ENCODE peak calls at places on chromosomes 1 and 21, in eight cellular contexts. N, H, M, X, L, K, Z and G are unnamed samples. For H3K4me1 and H3K27me3, the result is how much of the 10 kb centered on the place peaks cover.

GRCh38 chr1:117123274-117123673 is 1.7 kb upstream of the TRIM45 start:
- DNase-seq in X (no peak), H (no peak), Z (no peak), K (no peak), N (no peak), L (no peak), M (no peak), G (no peak)

GRCh38 chr1:156344409-156344808 is 6.1 kb downstream of the TSACC start:
- DNase-seq in X (no peak), Z (no peak), L (no peak), H (no peak), N (no peak), K (no peak), M (no peak), G (no peak)

GRCh38 chr1:156282143-156282478 is 514 bp downstream of the SMG5 start:
- DNase-seq in M (no peak), L (peak), Z (no peak), K (no peak), X (no peak), N (no peak), H (no peak), G (peak)

GRCh38 chr21:33419538-33420123 is 16.4 kb downstream of the IFNGR2 start:
- DNase-seq in M (no peak), Z (no peak), H (no peak), N (peak), K (no peak), L (no peak), X (no peak), G (no peak)

GRCh38 chr1:48869116-48869893 is 92.6 kb upstream of the BEND5 start:
- DNase-seq in X (no peak), K (no peak), M (no peak), Z (no peak), L (no peak), H (no peak), N (peak), G (no peak)

GRCh38 chr1:167861664-167862381 is 52.1 kb downstream of the ADCY10 start:
- DNase-seq in N (no peak), L (no peak), K (no peak), X (no peak), M (no peak), Z (no peak), H (no peak), G (no peak)

GRCh38 chr1:226983998-226984364 is 43.9 kb downstream of the COQ8A start:
- DNase-seq in H (no peak), M (no peak), N (no peak), L (no peak), Z (no peak), K (no peak), X (no peak), G (no peak)

GRCh38 chr1:22207605-22208264 is 64.8 kb upstream of the WNT4 start:
- DNase-seq in L (no peak), N (peak), M (no peak), K (no peak), X (no peak), Z (no peak), H (no peak), G (no peak)

GRCh38 chr1:166069390-166069789 is 97.4 kb downstream of the FAM78B start:
- DNase-seq in L (no peak), Z (no peak), H (peak), X (peak), M (no peak), K (no peak), N (peak), G (no peak)

GRCh38 chr1:41501581-41501980 is 17.1 kb upstream of the EDN2 start:
- DNase-seq in K (no peak), L (no peak), X (no peak), M (no peak), H (no peak), N (no peak), Z (no peak), G (no peak)

GRCh38 chr1:71621785-71622184 is 541.0 kb upstream of the ZRANB2 start:
- DNase-seq in N (peak), M (no peak), L (no peak), X (no peak), H (no peak), K (no peak), Z (no peak), G (no peak)

GRCh38 chr21:46605759-46606426 is 1.0 kb upstream of the S100B start:
- DNase-seq in X (no peak), H (no peak), N (no peak), L (no peak), M (no peak), Z (no peak), K (peak), G (no peak)

GRCh38 chr1:78716186-78716585 is 66.6 kb downstream of the IFI44 start:
- DNase-seq in L (no peak), Z (no peak), H (peak), M (no peak), N (peak), X (no peak), K (no peak), G (no peak)

GRCh38 chr1:211736351-211736915 is 61.0 kb upstream of the NEK2 start:
- DNase-seq in X (no peak), N (no peak), H (no peak), M (no peak), L (peak), Z (no peak), K (no peak), G (no peak)

GRCh38 chr1:185532853-185533252 is 201.3 kb upstream of the HMCN1 start:
- DNase-seq in N (no peak), M (no peak), Z (no peak), H (no peak), X (no peak), K (no peak), L (no peak), G (no peak)

GRCh38 chr1:2554621-2555387 is 1.4 kb upstream of the TNFRSF14 start:
- DNase-seq in X (no peak), L (no peak), H (peak), M (no peak), Z (no peak), N (no peak), K (peak), G (no peak)

GRCh38 chr1:106278706-106279105 is 777.8 kb upstream of the PRMT6 start:
- DNase-seq in N (no peak), Z (no peak), M (no peak), H (peak), X (no peak), K (no peak), L (no peak), G (no peak)

GRCh38 chr1:57678138-57678537 is 254.3 kb upstream of the DAB1 start:
- DNase-seq in N (no peak), H (no peak), X (no peak), K (no peak), Z (no peak), M (no peak), L (no peak), G (no peak)

GRCh38 chr1:119982006-119982405 is 85.7 kb upstream of the ADAM30 start:
- DNase-seq in X (no peak), N (no peak), M (no peak), L (peak), H (no peak), Z (no peak), K (no peak), G (no peak)

GRCh38 chr1:35929730-35930592 is 944 bp upstream of the AGO3 start:
- DNase-seq in X (peak), N (peak), K (peak), M (no peak), L (peak), Z (no peak), H (peak), G (peak)

GRCh38 chr1:74729741-74730478 is 2.9 kb downstream of the CRYZ start:
- DNase-seq in N (no peak), K (no peak), M (no peak), X (no peak), Z (no peak), H (peak), L (no peak), G (no peak)

GRCh38 chr21:43287974-43288755 is 119.4 kb downstream of the CRYAA start:
- DNase-seq in L (no peak), X (no peak), M (no peak), Z (no peak), K (no peak), H (no peak), N (no peak), G (no peak)

GRCh38 chr1:210696709-210697108 is 368.0 kb downstream of the HHAT start:
- DNase-seq in L (no peak), M (no peak), X (no peak), H (no peak), K (no peak), Z (no peak), N (no peak), G (no peak)

DNA sequence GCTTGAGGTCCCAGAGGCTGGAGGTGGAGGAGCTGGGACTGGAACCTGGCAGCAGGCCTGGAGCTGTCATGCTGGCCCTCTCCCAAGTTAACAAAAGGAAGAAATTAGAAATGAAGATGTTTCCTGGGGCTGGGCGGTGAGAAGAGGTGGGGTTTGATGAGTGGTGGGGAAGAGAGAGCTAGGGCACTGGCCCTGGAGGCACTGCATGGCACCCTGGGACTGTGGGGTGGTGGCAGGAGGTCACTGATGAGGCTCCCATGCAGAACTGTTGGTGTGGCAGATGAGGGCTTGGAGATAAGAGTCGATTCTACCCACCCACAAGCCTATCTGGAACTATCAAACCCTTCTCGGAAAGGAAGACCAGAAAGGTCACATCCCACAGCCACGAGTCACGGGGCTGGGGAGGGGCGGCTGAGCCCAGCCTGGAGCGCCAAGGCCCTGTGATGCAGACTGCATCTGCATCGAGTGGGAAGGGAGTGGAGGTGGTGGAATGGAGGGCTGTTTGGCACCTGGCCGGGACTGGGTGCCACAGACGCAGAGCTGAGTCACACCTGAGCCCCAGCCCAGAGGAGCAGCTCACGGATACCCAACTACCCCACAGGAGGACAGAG is 29.4 kb downstream of the MRPL37 start:
- DNase-seq in H (no peak), Z (no peak), N (peak), M (no peak), K (no peak), X (no peak), L (peak), G (no peak)
- H3K4me1 ChIP-seq in H (under half), Z (under half), N (under half), M (under half), K (under half), X (under half), L (under half), G (under half)

DNA sequence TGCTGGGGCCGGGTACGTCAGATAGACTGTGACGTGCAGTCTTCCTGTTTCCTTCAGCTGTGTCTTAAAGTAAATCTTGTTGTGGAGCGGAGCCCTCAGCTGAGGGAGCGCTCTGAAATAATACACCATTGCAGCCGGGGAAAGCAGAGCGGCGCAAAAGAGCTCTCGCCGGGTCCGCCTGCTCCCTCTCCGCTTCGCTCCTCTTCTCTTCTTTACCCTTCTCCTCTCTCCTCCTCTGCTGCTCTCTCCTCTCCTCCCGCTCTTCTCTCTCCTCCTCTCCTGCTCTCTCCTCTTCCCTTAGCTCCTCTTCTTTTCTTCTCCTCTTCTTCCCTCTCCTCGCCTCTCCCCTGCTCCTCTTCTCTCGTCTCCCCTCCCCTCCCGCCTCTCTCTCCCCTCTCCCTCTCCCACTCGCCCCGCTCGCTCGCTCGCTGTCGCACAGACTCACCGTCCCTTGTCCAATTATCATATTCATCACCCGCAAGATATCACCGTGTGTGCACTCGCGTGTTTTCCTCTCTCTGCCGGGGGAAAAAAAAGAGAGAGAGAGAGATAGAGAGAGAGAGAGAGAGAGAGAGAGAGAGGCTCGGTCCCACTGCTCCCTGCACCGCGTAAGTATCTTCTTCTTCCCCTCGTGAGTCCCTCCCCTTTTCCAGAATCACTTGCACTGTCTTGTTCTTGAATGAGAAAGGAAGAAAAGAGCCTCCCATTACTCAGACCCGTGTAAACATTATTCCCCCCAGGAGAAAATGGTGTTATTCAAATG is at the start of gene PROX1:
- DNase-seq in N (peak), Z (no peak), X (peak), L (peak), K (peak), H (peak), M (peak), G (no peak)
- H3K27me3 ChIP-seq in N (half or more), Z (under half), X (under half), L (under half), K (under half), H (half or more), M (half or more), G (under half)

DNA sequence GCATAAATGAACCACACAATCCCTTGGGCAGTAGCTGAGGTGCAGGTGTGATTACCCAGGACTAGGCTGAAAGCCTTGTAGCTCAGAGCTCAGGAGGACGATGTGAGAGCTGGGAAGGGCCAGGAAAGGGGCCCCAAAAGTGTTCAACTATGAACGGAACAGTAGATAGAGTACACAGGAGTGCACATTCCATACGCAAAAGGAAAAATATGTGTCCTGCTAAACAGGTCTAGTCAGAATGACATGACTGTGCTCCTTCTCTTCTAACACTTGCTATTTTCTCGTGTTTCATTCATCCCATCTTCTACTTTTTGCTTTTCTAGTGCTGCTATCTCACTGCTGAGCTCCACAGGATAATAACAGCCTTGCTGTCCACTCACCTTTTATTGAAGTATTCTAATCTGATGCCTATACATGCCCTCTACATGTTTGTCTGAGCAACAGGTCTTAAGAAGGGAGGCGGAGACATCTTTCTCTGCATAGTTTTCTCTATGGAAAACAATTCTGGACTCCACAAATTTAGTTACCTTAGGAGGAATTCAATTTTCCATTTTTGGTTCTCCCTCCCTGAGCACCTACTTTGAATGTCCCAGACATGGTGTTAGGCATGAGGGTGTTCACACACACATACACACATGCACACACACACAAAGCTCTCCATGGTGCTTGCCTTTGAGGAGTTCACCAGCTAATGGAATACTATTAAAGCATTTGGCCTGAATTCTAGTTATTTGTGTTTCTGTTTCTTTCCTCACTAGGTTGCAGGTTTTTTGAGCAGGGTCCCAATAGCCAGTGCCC is 3.4 kb downstream of the S100A10 start:
- DNase-seq in N (no peak), K (no peak), H (no peak), M (no peak), L (no peak), X (no peak), Z (no peak), G (no peak)
- H3K4me3 ChIP-seq in N (peak), K (no peak), H (no peak), M (peak), L (no peak), X (no peak), Z (no peak), G (no peak)

GRCh38 chr1:90501281-90501680 is 215.8 kb downstream of the BARHL2 start:
- DNase-seq in H (peak), M (no peak), X (peak), N (no peak), Z (no peak), K (no peak), L (no peak), G (no peak)
- H3K4me1 ChIP-seq in H (under half), M (under half), X (under half), N (under half), Z (under half), K (under half), L (under half), G (under half)

GRCh38 chr1:10890391-10891073 is 94.1 kb upstream of the CASZ1 start:
- DNase-seq in L (no peak), N (no peak), X (no peak), Z (no peak), K (no peak), H (no peak), M (no peak), G (no peak)

GRCh38 chr1:10889628-10890353 is 93.3 kb upstream of the CASZ1 start:
- DNase-seq in M (no peak), X (no peak), N (no peak), K (no peak), Z (no peak), H (no peak), L (no peak), G (no peak)

GRCh38 chr1:10888791-10889627 is 92.6 kb upstream of the CASZ1 start:
- DNase-seq in H (no peak), L (no peak), N (no peak), X (no peak), M (no peak), K (no peak), Z (no peak), G (no peak)

GRCh38 chr1:10891081-10891480 is 94.6 kb upstream of the CASZ1 start:
- DNase-seq in L (no peak), M (no peak), K (no peak), Z (no peak), N (no peak), H (no peak), X (no peak), G (no peak)

DNA sequence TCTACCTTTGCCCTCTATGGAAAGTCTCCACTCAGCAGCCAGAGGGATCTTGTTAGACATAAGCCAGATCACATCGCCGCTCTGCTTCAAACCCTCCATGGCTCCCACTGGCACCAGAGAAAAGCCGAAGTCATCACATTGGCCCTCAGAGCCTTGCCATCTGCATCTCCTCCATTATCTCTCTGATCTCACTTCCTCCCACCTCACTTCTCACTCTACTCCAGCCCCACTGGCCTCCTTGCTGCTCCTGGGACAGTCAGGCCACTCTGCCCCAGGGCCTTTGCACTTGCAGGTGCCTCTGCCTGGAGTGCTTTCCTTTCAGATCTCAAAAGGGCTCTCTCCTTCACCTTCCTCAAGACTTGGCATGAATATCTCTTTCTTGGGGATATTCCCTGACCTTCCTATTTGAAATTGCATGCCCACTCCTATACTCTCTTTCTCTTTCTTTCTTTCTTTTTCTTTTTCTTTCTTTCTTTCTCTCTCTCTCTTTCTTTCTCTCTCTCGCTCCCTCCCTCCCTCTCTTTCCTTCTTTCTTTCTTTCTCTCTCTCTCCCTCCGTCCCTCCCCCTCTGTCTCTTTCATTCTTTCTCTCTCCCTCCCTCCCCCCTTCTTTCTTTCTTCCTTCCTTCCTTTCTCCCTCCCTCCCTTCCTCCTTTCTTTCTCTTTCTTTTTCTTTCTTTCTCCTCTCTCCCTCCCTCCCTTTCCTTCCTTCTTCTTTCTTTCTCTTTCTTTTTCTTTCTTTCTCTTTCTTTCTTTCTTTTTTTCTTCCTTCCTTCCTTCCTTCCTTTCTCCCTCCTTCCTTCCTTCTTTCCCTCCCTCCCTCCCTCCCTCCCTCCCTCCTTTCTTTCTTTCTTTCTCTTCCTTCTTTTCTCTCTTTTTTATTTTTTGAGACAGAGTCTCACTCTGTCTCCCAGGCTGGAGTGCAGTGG is 96.0 kb upstream of the CASZ1 start:
- DNase-seq in L (no peak), X (no peak), H (no peak), Z (no peak), K (no peak), N (no peak), M (no peak), G (no peak)
- H3K27me3 ChIP-seq in L (under half), X (under half), H (under half), Z (under half), K (under half), N (under half), M (half or more), G (under half)

GRCh38 chr1:164087893-164088292 is 471.1 kb upstream of the PBX1 start:
- DNase-seq in L (no peak), H (no peak), K (no peak), X (no peak), N (no peak), M (no peak), Z (no peak), G (no peak)
- H3K4me3 ChIP-seq in L (no peak), H (no peak), K (no peak), X (no peak), N (no peak), M (no peak), Z (no peak), G (no peak)